ENCODE peak calls at places on chromosomes 1 and 21, in nine cellular contexts. N, P, D, L, R, T, S, Q and H are unnamed samples.

GRCh38 chr1:22071511-22071910 is 19.0 kb downstream of the CDC42 start:
- DNase-seq in N (no peak), P (no peak), D (no peak), L (no peak), R (no peak), T (no peak), S (no peak), Q (no peak), H (no peak)

GRCh38 chr1:39672551-39672947 is 642 bp upstream of the NT5C1A start:
- DNase-seq in N (no peak), P (no peak), D (no peak), L (no peak), R (peak; percentile 88), T (peak; percentile 47), S (no peak), Q (no peak), H (no peak)

GRCh38 chr1:17438977-17439249 is 564 bp downstream of the RCC2 start:
- DNase-seq in N (no peak), P (no peak), D (no peak), L (no peak), R (no peak), T (no peak), S (no peak), Q (no peak), H (no peak)

GRCh38 chr1:231134624-231135023 is 27.2 kb upstream of the TRIM67 start:
- DNase-seq in N (no peak), P (no peak), D (no peak), L (no peak), R (no peak), T (no peak), S (no peak), Q (no peak), H (no peak)

GRCh38 chr1:116826818-116827606 is 72.8 kb downstream of the CD2 start:
- DNase-seq in N (no peak), P (no peak), D (no peak), L (no peak), R (no peak), T (no peak), S (peak; percentile 92), Q (no peak), H (no peak)

GRCh38 chr1:21524220-21524619 is 15.0 kb downstream of the ALPL start:
- DNase-seq in N (no peak), P (no peak), D (no peak), L (no peak), R (no peak), T (no peak), S (no peak), Q (no peak), H (no peak)

GRCh38 chr21:37684577-37684976 is 231.7 kb downstream of the KCNJ6 start:
- DNase-seq in N (no peak), P (no peak), D (no peak), L (no peak), R (no peak), T (no peak), S (no peak), Q (no peak), H (no peak)

GRCh38 chr1:107494061-107494460 is 353.2 kb downstream of the NTNG1 start:
- DNase-seq in N (no peak), P (no peak), D (no peak), L (no peak), R (no peak), T (no peak), S (no peak), Q (no peak), H (no peak)

GRCh38 chr1:24640288-24640687 is 2.8 kb upstream of the SRRM1 start:
- DNase-seq in N (no peak), P (no peak), D (no peak), L (no peak), R (no peak), T (no peak), S (no peak), Q (no peak), H (no peak)

GRCh38 chr1:21691739-21692138 is 22.6 kb upstream of the RAP1GAP start:
- DNase-seq in N (no peak), P (no peak), D (no peak), L (no peak), R (no peak), T (no peak), S (no peak), Q (no peak), H (no peak)

GRCh38 chr1:34928865-34929496 is 469 bp downstream of the DLGAP3 start:
- DNase-seq in N (no peak), P (no peak), D (no peak), L (no peak), R (peak; percentile 90), T (no peak), S (no peak), Q (no peak), H (no peak)

DNA sequence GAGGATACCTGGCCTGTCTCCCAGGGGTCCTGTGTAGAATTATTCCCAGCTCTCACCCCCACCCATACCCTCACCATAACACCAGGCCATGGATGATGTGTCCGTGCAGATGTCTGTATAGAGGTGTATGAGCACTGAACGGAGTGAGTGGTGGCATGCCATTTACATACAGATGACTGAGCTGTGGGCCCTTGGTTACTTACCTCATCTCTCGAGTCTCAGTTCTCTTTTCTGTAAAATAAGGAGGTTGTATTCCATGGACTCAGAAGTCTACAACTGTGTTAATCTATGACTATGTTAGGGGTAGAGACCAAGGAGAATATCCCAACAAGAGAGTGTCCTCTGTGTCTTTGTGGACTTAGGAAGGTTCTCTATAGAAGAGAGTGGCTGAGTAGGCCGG is 65.6 kb upstream of the CD1D start:
- DNase-seq in N (no peak), P (no peak), D (no peak), L (no peak), R (no peak), T (no peak), S (no peak), Q (no peak), H (no peak)
- H3K36me3 ChIP-seq in N (no peaks in the 10 kb centered on the region), P (no peaks in the 10 kb centered on the region), D (no peaks in the 10 kb centered on the region), L (no peaks in the 10 kb centered on the region), R (no peaks in the 10 kb centered on the region), T (no peaks in the 10 kb centered on the region), S (no peaks in the 10 kb centered on the region), Q (no peaks in the 10 kb centered on the region), H (no peaks in the 10 kb centered on the region)

DNA sequence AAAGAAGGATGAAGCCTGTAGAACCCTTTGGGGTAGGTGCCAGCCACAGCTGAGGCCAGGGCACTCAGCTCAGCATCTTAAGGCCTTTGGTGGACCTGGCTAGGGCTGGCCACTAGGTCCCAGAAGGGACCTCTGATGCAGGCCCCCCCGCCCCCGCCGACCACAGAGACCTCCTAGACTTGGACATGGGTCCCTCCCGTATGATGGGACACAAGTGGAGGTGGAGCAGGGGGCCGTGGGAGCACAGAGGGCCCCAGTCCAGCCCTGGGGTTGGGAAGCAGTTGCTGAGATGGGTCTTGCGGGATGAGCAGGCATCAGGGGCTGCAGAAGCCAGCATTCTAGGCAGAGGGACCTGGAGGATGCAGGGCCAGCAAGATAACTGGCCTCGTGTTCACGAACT is 3.2 kb downstream of the B4GALT2 start:
- DNase-seq in N (no peak), P (no peak), D (no peak), L (no peak), R (no peak), T (no peak), S (no peak), Q (no peak), H (no peak)
- H3K36me3 ChIP-seq in N (peaks cover 16% of the 10 kb centered on the region), P (peaks cover 12% of the 10 kb centered on the region), D (peaks cover 62% of the 10 kb centered on the region), L (peaks cover 2% of the 10 kb centered on the region), R (peaks cover 12% of the 10 kb centered on the region), T (peaks cover 12% of the 10 kb centered on the region), S (peaks cover 5% of the 10 kb centered on the region), Q (peaks cover 21% of the 10 kb centered on the region), H (no peaks in the 10 kb centered on the region)

DNA sequence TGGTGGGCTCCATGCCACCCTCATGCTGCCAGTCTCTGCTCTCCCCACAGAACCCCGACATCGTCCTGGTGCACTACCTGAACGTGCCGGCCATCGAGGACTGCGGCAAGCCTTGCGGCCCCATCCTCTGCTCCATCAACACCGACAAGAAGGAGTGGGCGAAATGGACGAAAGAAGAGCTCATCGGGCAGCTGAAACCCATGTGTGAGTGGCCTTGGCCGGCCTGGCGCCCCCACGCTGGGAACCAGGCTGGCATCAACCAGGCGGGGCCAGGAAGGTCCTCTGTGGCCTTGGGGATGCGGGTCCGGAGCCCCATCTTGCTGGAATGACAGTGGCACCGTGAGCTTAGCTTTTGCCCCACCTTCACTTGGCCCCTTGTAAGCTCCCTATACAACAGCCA is 130.7 kb upstream of the VAMP3 start:
- DNase-seq in N (no peak), P (no peak), D (no peak), L (no peak), R (no peak), T (no peak), S (no peak), Q (no peak), H (no peak)
- H3K36me3 ChIP-seq in N (no peaks in the 10 kb centered on the region), P (no peaks in the 10 kb centered on the region), D (no peaks in the 10 kb centered on the region), L (no peaks in the 10 kb centered on the region), R (no peaks in the 10 kb centered on the region), T (no peaks in the 10 kb centered on the region), S (no peaks in the 10 kb centered on the region), Q (no peaks in the 10 kb centered on the region), H (no peaks in the 10 kb centered on the region)

GRCh38 chr1:225980005-225980404 is 19.1 kb downstream of the SDE2 start:
- DNase-seq in N (no peak), P (no peak), D (no peak), L (no peak), R (no peak), T (no peak), S (peak; percentile 37), Q (no peak), H (no peak)
- H3K36me3 ChIP-seq in N (peaks cover 62% of the 10 kb centered on the region), P (peaks cover 10% of the 10 kb centered on the region), D (peaks cover 77% of the 10 kb centered on the region), L (peaks cover 10% of the 10 kb centered on the region), R (peaks cover 11% of the 10 kb centered on the region), T (peaks cover 21% of the 10 kb centered on the region), S (peaks cover 13% of the 10 kb centered on the region), Q (peaks cover 77% of the 10 kb centered on the region), H (peaks cover 2% of the 10 kb centered on the region)

GRCh38 chr1:167786502-167786901 is 64.7 kb downstream of the MPZL1 start:
- DNase-seq in N (no peak), P (no peak), D (no peak), L (no peak), R (no peak), T (no peak), S (no peak), Q (no peak), H (no peak)

GRCh38 chr1:167781558-167781957 is 59.8 kb downstream of the MPZL1 start:
- DNase-seq in N (no peak), P (no peak), D (no peak), L (no peak), R (no peak), T (no peak), S (no peak), Q (no peak), H (no peak)

GRCh38 chr1:167777253-167777618 is 55.5 kb downstream of the MPZL1 start:
- DNase-seq in N (no peak), P (no peak), D (no peak), L (no peak), R (no peak), T (no peak), S (no peak), Q (no peak), H (no peak)

GRCh38 chr1:167784876-167785550 is 63.2 kb downstream of the MPZL1 start:
- DNase-seq in N (no peak), P (no peak), D (no peak), L (no peak), R (no peak), T (no peak), S (no peak), Q (no peak), H (no peak)

DNA sequence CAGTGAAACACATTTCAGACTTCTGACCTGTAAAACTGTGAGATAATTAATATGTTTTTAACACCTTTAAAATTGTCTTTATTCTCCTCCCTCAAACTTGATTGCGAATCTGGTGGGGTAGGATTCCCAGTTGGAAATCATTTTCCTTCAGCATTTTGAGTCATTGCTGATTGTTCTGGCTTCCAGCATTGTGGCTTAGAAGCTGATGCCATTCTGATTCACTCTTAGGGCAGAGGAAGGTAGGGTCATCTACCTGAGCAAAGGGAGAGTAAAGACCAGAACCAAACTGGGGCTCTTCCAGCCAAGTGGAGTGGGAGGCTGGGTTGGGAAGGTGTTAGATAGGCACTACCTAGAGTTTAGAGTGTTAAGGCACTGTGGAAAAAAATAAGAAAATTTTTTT is 61.2 kb downstream of the MPZL1 start:
- DNase-seq in N (no peak), P (no peak), D (no peak), L (no peak), R (no peak), T (no peak), S (no peak), Q (no peak), H (no peak)
- H3K36me3 ChIP-seq in N (peaks cover 3% of the 10 kb centered on the region), P (peaks cover 2% of the 10 kb centered on the region), D (peaks cover 25% of the 10 kb centered on the region), L (peaks cover 18% of the 10 kb centered on the region), R (peaks cover 6% of the 10 kb centered on the region), T (no peaks in the 10 kb centered on the region), S (peaks cover 1% of the 10 kb centered on the region), Q (peaks cover 15% of the 10 kb centered on the region), H (no peaks in the 10 kb centered on the region)